ENCODE peak calls at places on chromosome 4, in ten cellular contexts. One of them, this sample, is unnamed.

GRCh38 chr4:172865531-172866127 is 303.0 kb upstream of the GALNT7 start:
- DNase-seq in mammary epithelial cell: no peak
- DNase-seq in left cardiac atrium: no peak
- DNase-seq in IMR-90: no peak
- DNase-seq in myocyte: no peak
- DNase-seq in stimulated activated effector memory CD8-positive, alpha-beta T cell treated with anti-CD3 and anti-CD28 coated beads, Interleukin-12 subunit alpha, Interleukin-12 subunit beta, amount 100 ng/mL, for 72 hours: no peak
- DNase-seq in adrenal gland: no peak
- DNase-seq in HCEC 1CT: no peak
- DNase-seq in GM10248: no peak
- DNase-seq in nucleus accumbens: no peak
- DNase-seq in this sample: no peak

GRCh38 chr4:173752610-173753009 is 222.6 kb upstream of the HAND2 start:
- DNase-seq in myocyte: peak
- DNase-seq in mammary epithelial cell: peak
- DNase-seq in GM10248: peak
- DNase-seq in adrenal gland: no peak
- DNase-seq in left cardiac atrium: no peak
- DNase-seq in HCEC 1CT: peak
- DNase-seq in nucleus accumbens: no peak
- DNase-seq in IMR-90: peak
- DNase-seq in stimulated activated effector memory CD8-positive, alpha-beta T cell treated with anti-CD3 and anti-CD28 coated beads, Interleukin-12 subunit alpha, Interleukin-12 subunit beta, amount 100 ng/mL, for 72 hours: peak
- DNase-seq in this sample: peak

GRCh38 chr4:155179216-155179615 is 29.2 kb upstream of the NPY2R start:
- DNase-seq in left cardiac atrium: no peak
- DNase-seq in myocyte: no peak
- DNase-seq in GM10248: no peak
- DNase-seq in mammary epithelial cell: peak
- DNase-seq in HCEC 1CT: peak
- DNase-seq in nucleus accumbens: no peak
- DNase-seq in IMR-90: no peak
- DNase-seq in stimulated activated effector memory CD8-positive, alpha-beta T cell treated with anti-CD3 and anti-CD28 coated beads, Interleukin-12 subunit alpha, Interleukin-12 subunit beta, amount 100 ng/mL, for 72 hours: no peak
- DNase-seq in adrenal gland: no peak
- DNase-seq in this sample: no peak

GRCh38 chr4:89230271-89230670 is 77.3 kb downstream of the GPRIN3 start:
- DNase-seq in stimulated activated effector memory CD8-positive, alpha-beta T cell treated with anti-CD3 and anti-CD28 coated beads, Interleukin-12 subunit alpha, Interleukin-12 subunit beta, amount 100 ng/mL, for 72 hours: no peak
- DNase-seq in IMR-90: no peak
- DNase-seq in HCEC 1CT: no peak
- DNase-seq in nucleus accumbens: no peak
- DNase-seq in myocyte: no peak
- DNase-seq in mammary epithelial cell: no peak
- DNase-seq in left cardiac atrium: no peak
- DNase-seq in GM10248: no peak
- DNase-seq in adrenal gland: no peak
- DNase-seq in this sample: no peak

GRCh38 chr4:110165382-110166285 is 32.8 kb downstream of the ELOVL6 start:
- DNase-seq in mammary epithelial cell: peak
- DNase-seq in nucleus accumbens: no peak
- DNase-seq in HCEC 1CT: peak
- DNase-seq in left cardiac atrium: no peak
- DNase-seq in IMR-90: peak
- DNase-seq in adrenal gland: peak
- DNase-seq in GM10248: no peak
- DNase-seq in stimulated activated effector memory CD8-positive, alpha-beta T cell treated with anti-CD3 and anti-CD28 coated beads, Interleukin-12 subunit alpha, Interleukin-12 subunit beta, amount 100 ng/mL, for 72 hours: peak
- DNase-seq in myocyte: peak
- DNase-seq in this sample: peak

GRCh38 chr4:94363136-94363655 is 20.6 kb upstream of the HPGDS start:
- DNase-seq in myocyte: no peak
- DNase-seq in GM10248: no peak
- DNase-seq in HCEC 1CT: no peak
- DNase-seq in stimulated activated effector memory CD8-positive, alpha-beta T cell treated with anti-CD3 and anti-CD28 coated beads, Interleukin-12 subunit alpha, Interleukin-12 subunit beta, amount 100 ng/mL, for 72 hours: no peak
- DNase-seq in mammary epithelial cell: no peak
- DNase-seq in adrenal gland: no peak
- DNase-seq in left cardiac atrium: no peak
- DNase-seq in IMR-90: no peak
- DNase-seq in nucleus accumbens: no peak
- DNase-seq in this sample: no peak

GRCh38 chr4:48296330-48296729 is 26.7 kb upstream of the TEC start:
- DNase-seq in left cardiac atrium: no peak
- DNase-seq in HCEC 1CT: no peak
- DNase-seq in adrenal gland: no peak
- DNase-seq in stimulated activated effector memory CD8-positive, alpha-beta T cell treated with anti-CD3 and anti-CD28 coated beads, Interleukin-12 subunit alpha, Interleukin-12 subunit beta, amount 100 ng/mL, for 72 hours: no peak
- DNase-seq in IMR-90: peak
- DNase-seq in nucleus accumbens: no peak
- DNase-seq in mammary epithelial cell: no peak
- DNase-seq in myocyte: no peak
- DNase-seq in GM10248: peak
- DNase-seq in this sample: no peak

GRCh38 chr4:113222431-113222979 is 173.1 kb downstream of the ANK2 start:
- DNase-seq in myocyte: peak
- DNase-seq in stimulated activated effector memory CD8-positive, alpha-beta T cell treated with anti-CD3 and anti-CD28 coated beads, Interleukin-12 subunit alpha, Interleukin-12 subunit beta, amount 100 ng/mL, for 72 hours: no peak
- DNase-seq in adrenal gland: no peak
- DNase-seq in HCEC 1CT: peak
- DNase-seq in nucleus accumbens: no peak
- DNase-seq in GM10248: no peak
- DNase-seq in IMR-90: peak
- DNase-seq in left cardiac atrium: no peak
- DNase-seq in mammary epithelial cell: no peak
- DNase-seq in this sample: peak

GRCh38 chr4:107718351-107718965 is 1.6 kb downstream of the PAPSS1 start:
- DNase-seq in stimulated activated effector memory CD8-positive, alpha-beta T cell treated with anti-CD3 and anti-CD28 coated beads, Interleukin-12 subunit alpha, Interleukin-12 subunit beta, amount 100 ng/mL, for 72 hours: no peak
- DNase-seq in HCEC 1CT: no peak
- DNase-seq in adrenal gland: no peak
- DNase-seq in mammary epithelial cell: peak
- DNase-seq in IMR-90: no peak
- DNase-seq in left cardiac atrium: no peak
- DNase-seq in GM10248: peak
- DNase-seq in myocyte: peak
- DNase-seq in nucleus accumbens: no peak
- DNase-seq in this sample: no peak

GRCh38 chr4:83340692-83341343 is 6.2 kb upstream of the HPSE start:
- DNase-seq in adrenal gland: no peak
- DNase-seq in mammary epithelial cell: no peak
- DNase-seq in nucleus accumbens: no peak
- DNase-seq in HCEC 1CT: no peak
- DNase-seq in myocyte: peak
- DNase-seq in left cardiac atrium: no peak
- DNase-seq in GM10248: no peak
- DNase-seq in IMR-90: no peak
- DNase-seq in stimulated activated effector memory CD8-positive, alpha-beta T cell treated with anti-CD3 and anti-CD28 coated beads, Interleukin-12 subunit alpha, Interleukin-12 subunit beta, amount 100 ng/mL, for 72 hours: peak
- DNase-seq in this sample: no peak

This sample was measured in kidney tubule cell.